ENCODE peak calls at places on chromosomes 12 and 14, in seven cellular contexts. K is upper lobe of right lung, H is AG04449, X is heart right ventricle, M is right lobe of liver, U is tibial nerve, V is pancreas. W is an unnamed sample.

GRCh38 chr14:26180221-26180620 is 417.6 kb downstream of the NOVA1 start:
- DNase-seq in K (no peak), H (no peak), X (no peak), M (no peak), U (no peak), V (no peak), W (no peak)

GRCh38 chr14:83467811-83468210 is 1934.2 kb upstream of the SEL1L start:
- DNase-seq in K (no peak), H (no peak), X (no peak), M (no peak), U (no peak), V (no peak), W (no peak)

GRCh38 chr14:68261092-68261842 is 441.7 kb downstream of the RAD51B start:
- DNase-seq in K (no peak), H (no peak), X (no peak), M (no peak), U (no peak), V (no peak), W (no peak)

GRCh38 chr14:25049559-25050493 is at the start of gene STXBP6:
- DNase-seq in K (peak), H (no peak), X (peak), M (peak), U (peak), V (peak), W (no peak)

GRCh38 chr14:102415671-102416070 is 52.9 kb downstream of the TECPR2 start:
- DNase-seq in K (no peak), H (no peak), X (no peak), M (no peak), U (no peak), V (no peak), W (no peak)

GRCh38 chr12:132244724-132245295 is 84.6 kb downstream of the GALNT9 start:
- DNase-seq in K (peak), H (no peak), X (no peak), M (no peak), U (no peak), V (no peak), W (no peak)

GRCh38 chr14:73824116-73824515 is 27.5 kb upstream of the PTGR2 start:
- DNase-seq in K (no peak), H (no peak), X (no peak), M (no peak), U (no peak), V (no peak), W (no peak)

GRCh38 chr14:67943947-67944346 is 124.4 kb downstream of the RAD51B start:
- DNase-seq in K (no peak), H (no peak), X (no peak), M (no peak), U (peak), V (peak), W (peak)

GRCh38 chr12:106655577-106655976 is 72.8 kb downstream of the RFX4 start:
- DNase-seq in K (no peak), H (no peak), X (no peak), M (no peak), U (no peak), V (no peak), W (no peak)

GRCh38 chr14:51449666-51450061 is 202.0 kb upstream of the FRMD6 start:
- DNase-seq in K (no peak), H (no peak), X (no peak), M (no peak), U (no peak), V (no peak), W (no peak)

GRCh38 chr12:18483723-18484325 is 222.5 kb downstream of the PIK3C2G start:
- DNase-seq in K (no peak), H (no peak), X (no peak), M (no peak), U (no peak), V (no peak), W (no peak)

GRCh38 chr14:74257078-74257987 is 18.1 kb downstream of the VSX2 start:
- DNase-seq in K (peak), H (no peak), X (peak), M (no peak), U (peak), V (peak), W (no peak)

GRCh38 chr14:102491366-102491765 is 18.2 kb downstream of the ANKRD9 start:
- DNase-seq in K (no peak), H (no peak), X (no peak), M (no peak), U (no peak), V (no peak), W (no peak)

GRCh38 chr12:30810918-30811317 is 56.2 kb upstream of the CAPRIN2 start:
- DNase-seq in K (no peak), H (no peak), X (no peak), M (no peak), U (no peak), V (no peak), W (no peak)

GRCh38 chr14:97706814-97707213 is 909.6 kb downstream of the VRK1 start:
- DNase-seq in K (no peak), H (no peak), X (no peak), M (no peak), U (no peak), V (no peak), W (no peak)

GRCh38 chr14:101121399-101122113 is 218.0 kb upstream of the RTL1 start:
- DNase-seq in K (no peak), H (no peak), X (no peak), M (peak), U (peak), V (no peak), W (no peak)

GRCh38 chr14:36941783-36942521 is 230.5 kb downstream of the SLC25A21 start:
- DNase-seq in K (peak), H (no peak), X (peak), M (peak), U (peak), V (peak), W (peak)

GRCh38 chr12:57129311-57130288 is 1.3 kb downstream of the LRP1 start:
- DNase-seq in K (no peak), H (no peak), X (no peak), M (no peak), U (peak), V (no peak), W (no peak)

GRCh38 chr12:105468464-105468863 is 138.0 kb downstream of the C12orf75 start:
- DNase-seq in K (no peak), H (no peak), X (no peak), M (no peak), U (no peak), V (no peak), W (no peak)

GRCh38 chr14:103527408-103528157 is 1.4 kb upstream of the TRMT61A start:
- DNase-seq in K (no peak), H (no peak), X (peak), M (no peak), U (no peak), V (peak), W (no peak)

GRCh38 chr12:77954156-77954555 is 123.5 kb downstream of the NAV3 start:
- DNase-seq in K (no peak), H (no peak), X (no peak), M (no peak), U (no peak), V (no peak), W (no peak)

GRCh38 chr14:55146425-55146824 is 17.4 kb downstream of the LGALS3 start:
- DNase-seq in K (no peak), H (no peak), X (no peak), M (no peak), U (no peak), V (no peak), W (no peak)

GRCh38 chr14:89836830-89837469 is 117.6 kb downstream of the EFCAB11 start:
- DNase-seq in K (no peak), H (no peak), X (no peak), M (no peak), U (no peak), V (no peak), W (no peak)

GRCh38 chr12:42732908-42733411 is 143.4 kb upstream of the PRICKLE1 start:
- DNase-seq in K (no peak), H (no peak), X (no peak), M (no peak), U (no peak), V (no peak), W (no peak)

GRCh38 chr14:51432302-51432948 is 192.4 kb downstream of the TMX1 start:
- DNase-seq in K (no peak), H (no peak), X (no peak), M (no peak), U (no peak), V (no peak), W (no peak)

GRCh38 chr14:36214476-36215216 is 38.1 kb upstream of the PTCSC3 start:
- DNase-seq in K (no peak), H (no peak), X (no peak), M (no peak), U (no peak), V (no peak), W (no peak)

GRCh38 chr12:89893972-89894706 is 185.5 kb upstream of the ATP2B1 start:
- DNase-seq in K (no peak), H (no peak), X (no peak), M (no peak), U (no peak), V (no peak), W (no peak)

GRCh38 chr12:65430571-65431306 is 152.3 kb downstream of the MSRB3 start:
- DNase-seq in K (no peak), H (no peak), X (no peak), M (no peak), U (no peak), V (no peak), W (peak)

GRCh38 chr12:118377005-118377890 is 893 bp downstream of the SUDS3 start:
- DNase-seq in K (no peak), H (no peak), X (no peak), M (no peak), U (no peak), V (no peak), W (no peak)

GRCh38 chr14:99779751-99780150 is 13.5 kb upstream of the EML1 start:
- DNase-seq in K (no peak), H (no peak), X (no peak), M (no peak), U (no peak), V (no peak), W (no peak)

GRCh38 chr14:56333361-56334279 is 215.4 kb downstream of the PELI2 start:
- DNase-seq in K (no peak), H (no peak), X (no peak), M (no peak), U (no peak), V (no peak), W (peak)

GRCh38 chr12:19988457-19988856 is 379.9 kb upstream of the PDE3A start:
- DNase-seq in K (no peak), H (no peak), X (no peak), M (peak), U (peak), V (no peak), W (no peak)

DNA sequence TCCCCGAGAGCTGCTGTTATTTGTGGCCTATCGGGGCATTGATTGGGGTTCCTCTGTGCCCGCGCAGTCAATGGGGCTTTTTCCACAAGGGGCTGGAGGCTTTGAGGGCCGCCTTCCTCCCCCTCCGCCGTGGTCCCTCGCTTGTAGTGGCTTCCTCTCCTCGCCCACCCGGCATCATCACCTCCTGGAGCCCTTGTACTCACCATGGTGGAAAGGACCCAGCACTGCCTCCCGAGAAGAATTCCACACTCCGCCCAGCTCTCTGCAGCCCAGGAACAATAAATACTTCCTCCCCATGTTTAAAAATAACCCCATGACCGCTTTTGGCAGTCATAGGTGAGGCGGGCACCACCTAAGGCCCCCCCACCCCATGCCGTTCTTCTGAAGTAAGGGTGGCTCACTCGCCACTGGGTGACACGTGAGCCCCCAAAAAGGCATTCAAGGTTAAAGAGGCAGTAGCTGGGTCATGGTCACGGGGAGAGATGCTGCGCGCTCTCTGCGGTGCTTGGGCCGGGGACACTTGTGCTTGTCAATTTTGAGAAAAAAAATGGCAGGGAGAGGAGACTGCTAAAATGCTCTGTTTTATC is at the start of gene MYL2:
- DNase-seq in K (no peak), H (no peak), X (peak), M (no peak), U (no peak), V (no peak), W (no peak)
- H3K4me3 ChIP-seq in K (no peak), H (no peak), X (peak), M (no peak), U (no peak), V (no peak), W (no peak)

GRCh38 chr12:8696402-8697100 is 1.2 kb upstream of the RIMKLB start:
- DNase-seq in K (no peak), H (no peak), X (no peak), M (no peak), U (no peak), V (no peak), W (no peak)
- H3K4me3 ChIP-seq in K (peak), H (no peak), X (peak), M (no peak), U (peak), V (peak), W (peak)

DNA sequence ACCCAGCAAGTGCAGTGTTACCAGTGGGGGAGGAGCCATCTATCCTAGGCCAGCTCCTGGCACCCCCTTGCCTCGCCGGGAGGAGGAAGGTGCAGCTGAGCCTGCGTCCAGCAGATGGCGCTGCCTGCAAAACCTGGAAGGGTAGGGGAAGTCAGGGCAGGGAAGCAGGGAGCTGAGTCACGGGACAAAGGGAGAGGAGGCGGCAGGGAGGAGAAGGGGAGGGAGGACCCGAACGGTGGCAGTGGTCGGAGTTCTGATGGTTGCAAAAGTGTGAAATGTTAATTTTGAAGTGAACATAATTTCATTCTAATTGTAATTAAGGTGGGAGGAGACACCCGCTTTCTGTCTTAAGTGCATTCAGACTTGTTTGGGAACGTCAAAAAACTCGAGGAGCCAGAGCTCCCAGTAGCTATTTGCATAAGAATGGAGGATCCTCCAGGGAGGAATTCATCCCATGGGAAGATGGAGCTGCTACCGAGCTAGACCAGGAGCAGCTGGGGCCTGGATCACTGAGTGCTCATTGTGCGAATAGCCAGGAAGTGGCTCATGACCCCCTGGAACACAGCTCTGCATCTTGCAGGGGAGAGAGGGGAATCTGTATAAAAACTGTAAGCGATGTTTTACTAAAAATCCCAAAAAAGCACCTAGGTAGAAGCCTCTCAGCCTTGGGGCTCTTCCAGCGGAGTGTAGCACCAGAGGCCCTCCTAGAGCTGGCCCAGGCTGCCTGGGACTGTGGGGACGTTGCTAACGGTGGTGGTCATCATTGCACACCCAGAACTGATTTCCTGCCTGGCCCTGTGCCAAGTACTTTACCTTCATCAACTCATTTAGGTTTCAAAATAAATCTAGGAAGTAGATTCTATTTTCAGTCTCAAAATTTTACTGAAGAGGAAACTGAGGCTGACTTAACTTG is 59.5 kb downstream of the EMP1 start:
- DNase-seq in K (peak), H (peak), X (peak), M (peak), U (peak), V (peak), W (peak)
- H3K4me3 ChIP-seq in K (peak), H (peak), X (no peak), M (peak), U (peak), V (no peak), W (peak)

GRCh38 chr12:48001426-48002178 is 2.7 kb downstream of the COL2A1 start:
- DNase-seq in K (no peak), H (no peak), X (peak), M (no peak), U (no peak), V (peak), W (no peak)
- H3K4me3 ChIP-seq in K (peak), H (peak), X (peak), M (peak), U (peak), V (peak), W (peak)

GRCh38 chr14:72547999-72548398 is 345.9 kb downstream of the DPF3 start:
- DNase-seq in K (no peak), H (no peak), X (no peak), M (no peak), U (no peak), V (no peak), W (no peak)
- H3K4me3 ChIP-seq in K (no peak), H (no peak), X (no peak), M (no peak), U (no peak), V (no peak), W (no peak)